ENCODE peak calls at places on chromosome 1, in seven cellular contexts. M, Y, I, Z, U, D and R are unnamed samples.

GRCh38 chr1:169161512-169162194 is 55.2 kb downstream of the ATP1B1 start:
- DNase-seq in M (peak), Y (no peak), I (no peak), Z (no peak), U (peak), D (peak), R (no peak)

GRCh38 chr1:183953031-183953430 is 84.5 kb downstream of the COLGALT2 start:
- DNase-seq in M (no peak), Y (no peak), I (no peak), Z (no peak), U (no peak), D (no peak), R (no peak)

GRCh38 chr1:2019162-2019542 is at the start of gene GABRD:
- DNase-seq in M (no peak), Y (no peak), I (peak), Z (no peak), U (no peak), D (no peak), R (no peak)

GRCh38 chr1:39640861-39641260 is 1.4 kb upstream of the HEYL start:
- DNase-seq in M (no peak), Y (no peak), I (no peak), Z (no peak), U (no peak), D (peak), R (no peak)

GRCh38 chr1:29383972-29384371 is 147.7 kb downstream of the PTPRU start:
- DNase-seq in M (peak), Y (no peak), I (no peak), Z (no peak), U (no peak), D (peak), R (no peak)

GRCh38 chr1:19596065-19596718 is 47.9 kb upstream of the NBL1 start:
- DNase-seq in M (no peak), Y (no peak), I (peak), Z (no peak), U (no peak), D (no peak), R (peak)

GRCh38 chr1:171983584-171983983 is 142.3 kb downstream of the DNM3 start:
- DNase-seq in M (peak), Y (no peak), I (no peak), Z (no peak), U (peak), D (peak), R (no peak)

GRCh38 chr1:71770121-71770520 is 512.2 kb downstream of the NEGR1 start:
- DNase-seq in M (peak), Y (no peak), I (no peak), Z (no peak), U (peak), D (peak), R (no peak)

GRCh38 chr1:52677407-52677806 is 20.7 kb downstream of the COA7 start:
- DNase-seq in M (no peak), Y (no peak), I (no peak), Z (no peak), U (no peak), D (no peak), R (no peak)

GRCh38 chr1:33347650-33347992 is 26.7 kb upstream of the A3GALT2 start:
- DNase-seq in M (peak), Y (no peak), I (no peak), Z (no peak), U (no peak), D (peak), R (no peak)

GRCh38 chr1:211529453-211529852 is 37.5 kb upstream of the RD3 start:
- DNase-seq in M (no peak), Y (no peak), I (no peak), Z (no peak), U (no peak), D (no peak), R (no peak)

GRCh38 chr1:24275510-24275909 is 43.6 kb upstream of the GRHL3 start:
- DNase-seq in M (no peak), Y (no peak), I (no peak), Z (no peak), U (peak), D (peak), R (no peak)

GRCh38 chr1:159554681-159555080 is 18.9 kb upstream of the OR10J5 start:
- DNase-seq in M (no peak), Y (no peak), I (no peak), Z (no peak), U (no peak), D (no peak), R (no peak)

GRCh38 chr1:10208537-10208936 is 1.8 kb upstream of the KIF1B start:
- DNase-seq in M (no peak), Y (no peak), I (no peak), Z (no peak), U (no peak), D (no peak), R (no peak)

GRCh38 chr1:203625623-203626189 is 926 bp upstream of the ATP2B4 start:
- DNase-seq in M (peak), Y (no peak), I (peak), Z (no peak), U (no peak), D (peak), R (peak)

GRCh38 chr1:117241512-117241911 is 30.8 kb upstream of the VTCN1 start:
- DNase-seq in M (no peak), Y (no peak), I (no peak), Z (no peak), U (no peak), D (no peak), R (no peak)

GRCh38 chr1:53986458-53986857 is 31.5 kb downstream of the LDLRAD1 start:
- DNase-seq in M (no peak), Y (no peak), I (no peak), Z (no peak), U (no peak), D (no peak), R (no peak)

GRCh38 chr1:208093046-208093445 is 151.1 kb downstream of the PLXNA2 start:
- DNase-seq in M (no peak), Y (no peak), I (no peak), Z (no peak), U (no peak), D (no peak), R (no peak)

GRCh38 chr1:2382621-2383361 is 8.6 kb downstream of the MORN1 start:
- DNase-seq in M (peak), Y (peak), I (peak), Z (no peak), U (no peak), D (peak), R (peak)

GRCh38 chr1:145975216-145975615 is 10.7 kb downstream of the POLR3GL start:
- DNase-seq in M (no peak), Y (no peak), I (no peak), Z (no peak), U (no peak), D (no peak), R (no peak)

GRCh38 chr1:94713472-94714141 is 106.5 kb upstream of the SLC44A3 start:
- DNase-seq in M (peak), Y (no peak), I (no peak), Z (peak), U (peak), D (peak), R (peak)

GRCh38 chr1:17875882-17876280 is 120.7 kb downstream of the ACTL8 start:
- DNase-seq in M (peak), Y (no peak), I (no peak), Z (no peak), U (no peak), D (peak), R (no peak)

GRCh38 chr1:30635386-30635975 is 87.9 kb downstream of the MATN1 start:
- DNase-seq in M (no peak), Y (no peak), I (no peak), Z (no peak), U (no peak), D (no peak), R (no peak)

GRCh38 chr1:189658381-189658780 is 819.3 kb downstream of the BRINP3 start:
- DNase-seq in M (no peak), Y (no peak), I (no peak), Z (no peak), U (no peak), D (no peak), R (no peak)

GRCh38 chr1:26537951-26538352 is 8.4 kb downstream of the RPS6KA1 start:
- DNase-seq in M (peak), Y (no peak), I (peak), Z (no peak), U (no peak), D (peak), R (peak)